ENCODE peak calls at places on chromosomes 7 and 10, in eight cellular contexts. A is HFF-Myc, T is A549, V is Calu3, Y is mammary epithelial cell, N is cardiac muscle cell, M is GM13976, S is lower lobe of right lung. D is an unnamed sample.

GRCh38 chr10:103852189-103852711 is 3.1 kb downstream of the SH3PXD2A start:
- DNase-seq in V (no peak), A (no peak), S (no peak), M (no peak), Y (no peak), T (no peak), N (peak), D (peak)

GRCh38 chr7:81604808-81605174 is 165.1 kb downstream of the HGF start:
- DNase-seq in V (no peak), S (no peak), M (no peak), N (no peak), T (no peak), Y (no peak), A (no peak), D (no peak)

GRCh38 chr10:110498982-110499795 is 1.5 kb downstream of the DUSP5 start:
- DNase-seq in V (peak), N (peak), M (peak), S (no peak), Y (peak), T (no peak), A (no peak), D (no peak)

GRCh38 chr10:45239642-45240041 is 75.8 kb downstream of the OR13A1 start:
- DNase-seq in T (no peak), V (no peak), N (peak), S (no peak), M (no peak), Y (no peak), A (no peak), D (peak)

GRCh38 chr7:911791-912480 is 35.6 kb downstream of the GET4 start:
- DNase-seq in Y (no peak), T (no peak), V (no peak), A (no peak), M (no peak), N (no peak), S (no peak), D (no peak)

GRCh38 chr7:23467281-23467680 is 3.0 kb downstream of the IGF2BP3 start:
- DNase-seq in M (no peak), S (no peak), T (no peak), N (no peak), A (no peak), V (peak), Y (no peak), D (no peak)

GRCh38 chr7:34158311-34158710 is 253.0 kb downstream of the BMPER start:
- DNase-seq in T (no peak), Y (no peak), V (no peak), M (no peak), A (no peak), N (no peak), S (no peak), D (no peak)

GRCh38 chr7:99031496-99031895 is 112.4 kb downstream of the SMURF1 start:
- DNase-seq in N (no peak), S (no peak), M (no peak), Y (no peak), A (no peak), T (no peak), V (no peak), D (no peak)

GRCh38 chr7:115368998-115369397 is 447.1 kb downstream of the MDFIC start:
- DNase-seq in T (no peak), N (no peak), Y (no peak), V (no peak), M (no peak), S (no peak), A (no peak), D (no peak)

GRCh38 chr10:79181680-79182079 is 112.9 kb downstream of the ZMIZ1 start:
- DNase-seq in T (no peak), M (no peak), A (no peak), V (no peak), S (no peak), Y (peak), N (no peak), D (no peak)

GRCh38 chr7:29806793-29807178 is 478 bp downstream of the WIPF3 start:
- DNase-seq in T (peak), N (no peak), A (no peak), Y (no peak), V (no peak), M (peak), S (no peak), D (no peak)

GRCh38 chr7:44624306-44624705 is 17.9 kb downstream of the OGDH start:
- DNase-seq in M (no peak), N (no peak), S (no peak), T (no peak), Y (no peak), V (no peak), A (no peak), D (no peak)

GRCh38 chr7:132618271-132618955 is 42.1 kb upstream of the PLXNA4 start:
- DNase-seq in Y (no peak), A (no peak), N (peak), T (no peak), M (no peak), S (no peak), V (no peak), D (no peak)

GRCh38 chr10:86371691-86372090 is 5.1 kb upstream of the GRID1 start:
- DNase-seq in M (no peak), S (no peak), N (no peak), Y (no peak), T (peak), A (no peak), V (no peak), D (no peak)

GRCh38 chr7:33813331-33813730 is 92.0 kb upstream of the BMPER start:
- DNase-seq in Y (no peak), S (no peak), M (no peak), T (no peak), V (no peak), A (no peak), N (peak), D (no peak)

GRCh38 chr10:69446229-69446628 is 5.0 kb upstream of the TSPAN15 start:
- DNase-seq in A (no peak), S (no peak), V (no peak), Y (no peak), T (no peak), M (no peak), N (peak), D (no peak)

GRCh38 chr10:23172846-23173548 is 19.1 kb upstream of the PTF1A start:
- DNase-seq in T (no peak), S (no peak), M (no peak), Y (peak), N (no peak), V (no peak), A (no peak), D (no peak)
- TF ChIP-seq CTCF in T (no peak), S (no peak), M (no peak), Y (no peak), N (no peak), V (no peak), A (no peak), D (no peak)

DNA sequence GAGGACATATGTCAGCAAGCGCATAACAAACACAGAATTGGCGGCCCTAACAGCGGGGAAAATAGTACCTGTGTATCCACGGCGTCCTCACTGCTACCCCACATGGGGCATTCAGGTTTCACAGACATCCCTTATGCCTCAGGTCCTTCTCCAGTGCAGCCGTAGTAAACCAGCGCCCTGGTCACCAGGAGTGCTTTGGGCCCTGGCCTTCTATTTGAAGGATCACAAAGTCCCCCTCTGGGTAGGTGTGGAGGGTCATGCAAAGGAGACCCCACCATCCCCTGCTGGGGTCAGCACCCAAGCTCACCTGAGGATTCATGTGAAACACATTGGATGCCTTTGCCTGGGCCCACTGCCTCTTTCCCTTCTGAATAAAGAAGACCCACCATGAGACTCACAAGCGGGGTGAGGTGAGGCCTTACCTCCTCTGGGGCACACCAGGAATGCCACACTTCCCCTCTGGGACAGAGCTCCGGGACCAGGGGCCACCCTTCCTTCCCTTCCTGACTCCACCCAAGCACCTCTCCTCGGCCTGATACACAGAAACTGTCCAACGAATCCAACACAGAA is 18.8 kb downstream of the CLRN3 start:
- DNase-seq in Y (no peak), T (no peak), A (no peak), S (no peak), V (no peak), N (no peak), M (no peak), D (no peak)
- TF ChIP-seq CTCF in Y (no peak), T (no peak), A (no peak), S (no peak), V (no peak), N (no peak), M (no peak), D (no peak)

GRCh38 chr10:29470355-29470705 is 164.4 kb downstream of the SVIL start:
- DNase-seq in V (no peak), M (no peak), Y (no peak), A (no peak), S (no peak), N (no peak), T (peak), D (no peak)
- TF ChIP-seq CTCF in V (peak), M (no peak), Y (peak), A (peak), S (no peak), N (peak), T (peak), D (peak)

DNA sequence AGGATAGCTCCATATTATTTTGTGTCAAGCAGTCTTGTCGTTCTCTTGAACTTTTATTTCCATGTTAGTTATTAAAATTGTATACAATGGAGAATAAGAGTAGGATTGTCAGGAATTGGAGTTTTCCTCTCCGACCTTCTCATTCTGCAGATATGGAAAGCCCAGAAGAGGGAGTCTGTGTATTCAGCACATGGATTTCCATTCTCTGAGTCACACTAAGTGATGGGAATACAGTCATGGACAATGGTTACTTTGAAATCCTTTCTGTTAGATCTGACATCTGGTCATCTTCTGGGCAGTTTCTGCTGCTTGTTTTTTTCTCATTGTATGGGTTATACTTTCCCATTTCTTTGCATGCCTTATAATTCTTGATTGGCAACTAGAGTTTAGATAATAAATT is 5.0 kb upstream of the TASOR2 start:
- DNase-seq in Y (peak), S (no peak), N (no peak), T (no peak), M (no peak), A (no peak), V (no peak), D (no peak)
- TF ChIP-seq CTCF in Y (peak), S (no peak), N (peak), T (no peak), M (no peak), A (no peak), V (no peak), D (peak)

DNA sequence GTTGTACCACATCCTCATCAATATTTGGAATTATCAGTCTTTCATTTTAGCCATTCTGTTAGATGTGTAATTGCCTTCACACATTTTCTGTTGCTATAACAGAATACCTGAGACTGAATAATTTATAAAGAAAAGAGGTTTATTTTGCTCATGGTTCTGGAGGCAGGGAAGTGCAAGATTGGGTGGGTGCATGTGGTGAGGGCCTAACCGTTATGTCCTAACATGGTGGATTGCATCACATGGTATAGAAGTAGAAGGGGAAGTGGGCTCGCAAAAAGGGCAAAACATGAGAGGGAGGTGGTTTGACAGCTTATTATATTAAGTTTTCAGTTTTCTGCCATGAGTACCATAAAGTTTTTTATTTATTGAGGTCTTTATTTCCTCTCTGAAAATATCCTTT is 452.0 kb downstream of the ARL4A start:
- DNase-seq in V (no peak), Y (no peak), A (no peak), M (no peak), T (no peak), S (no peak), N (no peak), D (no peak)
- TF ChIP-seq CTCF in V (no peak), Y (no peak), A (no peak), M (no peak), T (no peak), S (no peak), N (no peak), D (no peak)

GRCh38 chr10:8360365-8360764 is 305.9 kb downstream of the GATA3 start:
- DNase-seq in T (no peak), M (no peak), A (no peak), N (no peak), S (no peak), Y (no peak), V (no peak), D (no peak)

GRCh38 chr10:8360814-8361509 is 306.5 kb downstream of the GATA3 start:
- DNase-seq in Y (peak), V (no peak), A (no peak), T (no peak), S (no peak), N (peak), M (no peak), D (no peak)

GRCh38 chr10:8369666-8370065 is 315.2 kb downstream of the GATA3 start:
- DNase-seq in T (no peak), A (no peak), M (peak), V (no peak), S (no peak), Y (peak), N (peak), D (no peak)

GRCh38 chr10:8361510-8361844 is 307.0 kb downstream of the GATA3 start:
- DNase-seq in Y (no peak), T (no peak), V (no peak), M (no peak), A (no peak), N (no peak), S (no peak), D (no peak)

DNA sequence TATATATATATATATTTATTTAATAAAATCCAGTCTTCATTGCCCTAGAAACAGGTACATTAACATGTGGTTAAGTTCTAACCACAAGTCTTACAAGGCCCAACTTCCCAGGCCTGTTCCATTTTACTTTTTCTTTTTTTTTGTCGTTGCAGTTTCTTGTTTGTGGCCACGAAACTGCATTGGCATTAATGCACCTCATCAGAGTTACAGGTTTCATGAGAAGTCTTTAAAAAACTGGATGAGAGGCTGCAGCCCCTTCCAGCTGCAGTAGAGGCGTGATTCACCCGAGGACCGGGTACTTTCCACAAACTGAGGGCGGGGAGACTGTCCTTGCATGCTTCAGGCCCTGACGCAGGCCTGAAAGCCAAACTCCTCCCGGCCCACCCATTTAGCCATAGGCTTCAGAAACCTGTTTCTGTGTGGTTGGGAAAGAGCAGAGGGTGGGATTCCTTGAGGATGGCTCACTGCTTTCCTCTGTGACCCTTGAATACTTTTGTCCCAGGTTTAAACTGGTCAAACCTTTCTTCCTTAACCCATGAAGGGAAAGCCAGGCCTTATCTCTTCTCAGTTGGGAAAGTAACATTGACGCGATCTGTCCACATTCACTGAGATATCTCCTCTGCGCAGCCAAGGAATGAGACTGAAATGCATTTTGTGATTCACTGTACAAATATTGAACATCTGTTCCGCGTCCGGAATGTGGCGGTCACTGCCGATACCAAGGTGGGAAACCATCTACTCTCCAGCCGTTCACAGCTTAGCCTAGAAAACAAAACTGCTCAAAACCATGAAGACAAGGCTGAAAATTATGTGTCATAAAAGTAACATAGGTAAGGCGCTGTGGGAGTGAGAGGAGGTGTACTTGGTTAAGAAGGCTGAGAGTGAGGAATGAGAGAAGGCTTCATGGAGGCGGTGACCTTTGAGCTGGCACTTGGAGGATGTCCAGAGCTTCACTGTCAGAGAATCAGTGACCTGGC is 311.7 kb downstream of the GATA3 start:
- DNase-seq in T (peak), M (peak), S (no peak), N (peak), Y (peak), A (no peak), V (peak), D (no peak)
- TF ChIP-seq CTCF in T (no peak), M (no peak), S (no peak), N (no peak), Y (no peak), A (no peak), V (no peak), D (no peak)

DNA sequence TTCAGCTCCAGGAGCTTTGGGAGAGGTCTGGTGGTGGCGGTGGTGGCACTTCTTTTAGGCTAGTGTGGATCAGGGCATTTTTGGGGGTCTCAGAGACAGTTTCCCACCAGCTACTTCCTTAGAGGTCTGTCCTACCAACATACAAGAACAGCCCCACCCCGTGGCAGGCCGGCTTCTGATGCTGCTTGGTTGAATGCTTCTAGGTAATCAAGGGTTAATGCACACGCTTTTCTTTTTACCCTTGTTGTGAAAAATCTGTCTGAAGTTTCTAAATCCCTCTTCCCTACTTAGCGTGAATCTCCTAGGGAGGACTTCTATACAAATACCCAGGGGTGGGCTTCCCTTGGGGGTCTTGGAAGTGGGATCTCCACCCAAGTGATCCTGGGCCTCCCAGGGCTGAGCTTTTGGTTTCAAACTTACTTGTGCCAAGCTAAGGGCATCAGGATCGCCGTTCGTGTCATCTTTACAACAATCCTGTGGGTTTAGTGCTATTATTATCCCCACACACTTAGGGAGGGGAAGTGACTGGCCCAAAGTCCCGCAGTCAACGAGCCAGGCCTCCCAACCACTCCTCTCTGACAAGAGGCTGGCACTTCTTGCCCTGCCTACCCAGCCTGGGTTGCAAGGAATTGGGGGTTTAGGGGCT is 1.7 kb downstream of the SH2B2 start:
- DNase-seq in V (no peak), Y (no peak), T (no peak), A (no peak), M (no peak), N (no peak), S (no peak), D (no peak)
- TF ChIP-seq CTCF in V (no peak), Y (no peak), T (peak), A (no peak), M (peak), N (no peak), S (no peak), D (no peak)

DNA sequence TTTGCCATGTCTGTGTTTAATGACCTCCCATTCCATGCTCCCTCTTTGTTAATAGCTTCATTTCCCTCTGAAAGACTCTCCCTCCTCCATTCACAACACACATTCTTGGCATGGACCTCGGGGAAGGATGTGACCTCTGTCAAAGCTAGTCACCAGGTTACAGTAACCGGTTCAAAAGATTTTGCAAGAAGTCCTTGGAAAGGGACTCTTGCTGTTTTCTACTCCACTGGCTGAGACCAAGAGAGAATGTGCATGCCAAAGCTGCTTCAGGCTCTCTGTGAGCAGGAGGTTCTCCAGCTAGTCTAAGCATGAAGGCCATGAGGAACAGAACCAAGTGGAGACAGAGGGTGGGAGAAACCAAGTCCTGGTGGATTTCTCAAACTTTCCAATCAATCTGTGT is 732.6 kb downstream of the CCSER2 start:
- DNase-seq in M (no peak), T (no peak), A (no peak), Y (no peak), V (no peak), S (no peak), N (no peak), D (no peak)
- TF ChIP-seq CTCF in M (no peak), T (no peak), A (no peak), Y (no peak), V (no peak), S (no peak), N (no peak), D (no peak)

GRCh38 chr7:7665031-7665430 is 24.5 kb downstream of the UMAD1 start:
- DNase-seq in V (no peak), A (no peak), T (no peak), S (no peak), M (no peak), N (no peak), Y (no peak), D (no peak)

GRCh38 chr7:7664344-7664743 is 23.8 kb downstream of the UMAD1 start:
- DNase-seq in V (no peak), N (no peak), T (no peak), S (no peak), M (no peak), A (no peak), Y (no peak), D (no peak)

GRCh38 chr7:7667187-7667586 is 26.6 kb downstream of the UMAD1 start:
- DNase-seq in V (no peak), M (no peak), T (no peak), N (no peak), S (no peak), Y (no peak), A (no peak), D (no peak)

GRCh38 chr7:7662527-7662926 is 22.0 kb downstream of the UMAD1 start:
- DNase-seq in M (no peak), S (no peak), N (no peak), T (no peak), A (no peak), Y (no peak), V (no peak), D (no peak)
- TF ChIP-seq CTCF in M (no peak), S (no peak), N (peak), T (peak), A (peak), Y (peak), V (no peak), D (peak)

GRCh38 chr10:29595636-29596225 is 39.0 kb downstream of the SVIL start:
- DNase-seq in V (peak), M (no peak), A (no peak), T (no peak), Y (peak), S (no peak), N (no peak), D (no peak)
- TF ChIP-seq CTCF in V (no peak), M (no peak), A (no peak), T (no peak), Y (no peak), S (no peak), N (no peak), D (no peak)